ENCODE peak calls at places on chromosomes 4 and X, in seven cellular contexts. P is aorta, I is brain microvascular endothelial cell, L is GM06990, F is tibial artery, W is heart right ventricle, A is cardiac muscle cell. S is an unnamed sample.

GRCh38 chr4:148376151-148376550 is 66.1 kb downstream of the NR3C2 start:
- DNase-seq in W (peak; percentile 59), P (peak; percentile 47), F (no peak), I (peak; percentile 56), A (no peak), L (no peak), S (no peak)

GRCh38 chr4:4913628-4914027 is 54.2 kb downstream of the MSX1 start:
- DNase-seq in I (no peak), L (no peak), F (no peak), W (no peak), P (no peak), A (no peak), S (no peak)

GRCh38 chr4:26141916-26142638 is 178.7 kb upstream of the RBPJ start:
- DNase-seq in A (no peak), I (no peak), P (peak; percentile 75), W (peak; percentile 12), L (no peak), F (peak; percentile 73), S (no peak)

GRCh38 chrX:25011589-25012432 is 4.0 kb downstream of the ARX start:
- DNase-seq in F (no peak), L (no peak), W (no peak), P (no peak), A (no peak), I (no peak), S (no peak)

GRCh38 chr4:118120120-118120760 is 86.0 kb downstream of the NDST3 start:
- DNase-seq in A (no peak), W (no peak), L (no peak), I (no peak), P (no peak), F (no peak), S (no peak)

GRCh38 chrX:150692296-150692695 is 900 bp upstream of the MTMR1 start:
- DNase-seq in P (no peak), W (no peak), L (no peak), I (no peak), A (no peak), F (no peak), S (no peak)

GRCh38 chrX:10254746-10255145 is 98.0 kb downstream of the CLCN4 start:
- DNase-seq in I (no peak), W (no peak), P (no peak), L (no peak), A (no peak), F (no peak), S (no peak)

GRCh38 chrX:123975180-123975579 is 13.7 kb downstream of the STAG2 start:
- DNase-seq in I (no peak), F (no peak), W (no peak), A (no peak), P (no peak), L (no peak), S (no peak)

GRCh38 chr4:30716671-30717207 is 3.4 kb upstream of the PCDH7 start:
- DNase-seq in W (no peak), A (peak; percentile 64), F (no peak), L (peak; percentile 64), P (peak; percentile 38), I (peak; percentile 15), S (no peak)

GRCh38 chr4:102299302-102299701 is 46.0 kb downstream of the SLC39A8 start:
- DNase-seq in L (no peak), W (no peak), P (no peak), A (no peak), F (no peak), I (no peak), S (no peak)

GRCh38 chrX:155023907-155024833 is 1.6 kb upstream of the F8 start:
- DNase-seq in L (no peak), P (no peak), W (no peak), F (no peak), I (no peak), A (no peak), S (no peak)

GRCh38 chrX:72554448-72555140 is 18.0 kb downstream of the HDAC8 start:
- DNase-seq in F (peak; percentile 67), A (peak; percentile 27), W (no peak), L (no peak), I (peak; percentile 29), P (peak; percentile 46), S (no peak)

GRCh38 chrX:43557792-43558191 is 98.3 kb upstream of the MAOA start:
- DNase-seq in I (peak; percentile 49), P (peak; percentile 60), A (peak; percentile 74), W (peak; percentile 29), F (no peak), L (peak; percentile 8), S (no peak)

GRCh38 chr4:8645753-8646124 is 53.2 kb downstream of the CPZ start:
- DNase-seq in A (no peak), I (no peak), F (no peak), L (no peak), P (no peak), W (no peak), S (no peak)

GRCh38 chr4:48633657-48634056 is 143.6 kb downstream of the ZAR1 start:
- DNase-seq in P (no peak), A (no peak), W (no peak), L (no peak), I (no peak), F (no peak), S (no peak)

GRCh38 chrX:31656013-31656412 is 584.2 kb upstream of the FTHL17 start:
- DNase-seq in P (no peak), W (no peak), A (no peak), I (peak; percentile 6), L (no peak), F (no peak), S (no peak)

GRCh38 chr4:26260571-26260970 is 60.2 kb upstream of the RBPJ start:
- DNase-seq in F (no peak), L (no peak), A (no peak), I (no peak), P (no peak), W (no peak), S (no peak)

GRCh38 chrX:10484683-10485247 is 135.6 kb downstream of the MID1 start:
- DNase-seq in W (no peak), L (no peak), I (no peak), P (no peak), A (no peak), F (no peak), S (no peak)

GRCh38 chr4:57163530-57164459 is 53.6 kb upstream of the IGFBP7 start:
- DNase-seq in W (peak; percentile 77), P (peak; percentile 86), L (peak; percentile 76), F (peak; percentile 87), A (peak; percentile 90), I (peak; percentile 84), S (peak; percentile 80)

GRCh38 chr4:146308951-146309350 is 94.6 kb downstream of the REELD1 start:
- DNase-seq in A (no peak), P (no peak), I (no peak), F (no peak), W (no peak), L (no peak), S (no peak)

GRCh38 chrX:44904542-44905115 is 31.6 kb downstream of the KDM6A start:
- DNase-seq in P (no peak), W (no peak), L (no peak), F (no peak), I (no peak), A (no peak), S (no peak)

GRCh38 chr4:145066063-145066501 is 31.9 kb downstream of the ANAPC10 start:
- DNase-seq in F (no peak), L (no peak), W (no peak), I (no peak), A (peak; percentile 11), P (no peak), S (no peak)

GRCh38 chr4:24042094-24042493 is 152.2 kb upstream of the PPARGC1A start:
- DNase-seq in F (no peak), P (no peak), I (peak; percentile 72), A (no peak), L (no peak), W (no peak), S (no peak)

GRCh38 chrX:39755152-39756032 is 342.4 kb downstream of the BCOR start:
- DNase-seq in F (peak; percentile 94), I (peak; percentile 93), A (no peak), P (peak; percentile 92), W (peak; percentile 68), L (no peak), S (peak; percentile 81)

GRCh38 chrX:39983715-39984114 is 114.0 kb downstream of the BCOR start:
- DNase-seq in A (no peak), W (no peak), I (no peak), L (no peak), P (no peak), F (no peak), S (no peak)

GRCh38 chrX:110045988-110046387 is 43.1 kb downstream of the TMEM164 start:
- DNase-seq in L (no peak), F (no peak), I (peak; percentile 5), P (no peak), A (peak; percentile 51), W (no peak), S (no peak)

GRCh38 chrX:100341111-100341510 is 69.0 kb downstream of the PCDH19 start:
- DNase-seq in A (no peak), P (no peak), I (no peak), W (no peak), F (no peak), L (no peak), S (no peak)
- H3K27me3 ChIP-seq in A (no peaks in the 10 kb centered on the region), P (no peaks in the 10 kb centered on the region), I (no peaks in the 10 kb centered on the region), W (peaks cover 29% of the 10 kb centered on the region), F (no peaks in the 10 kb centered on the region), L (no peaks in the 10 kb centered on the region), S (no peaks in the 10 kb centered on the region)

DNA sequence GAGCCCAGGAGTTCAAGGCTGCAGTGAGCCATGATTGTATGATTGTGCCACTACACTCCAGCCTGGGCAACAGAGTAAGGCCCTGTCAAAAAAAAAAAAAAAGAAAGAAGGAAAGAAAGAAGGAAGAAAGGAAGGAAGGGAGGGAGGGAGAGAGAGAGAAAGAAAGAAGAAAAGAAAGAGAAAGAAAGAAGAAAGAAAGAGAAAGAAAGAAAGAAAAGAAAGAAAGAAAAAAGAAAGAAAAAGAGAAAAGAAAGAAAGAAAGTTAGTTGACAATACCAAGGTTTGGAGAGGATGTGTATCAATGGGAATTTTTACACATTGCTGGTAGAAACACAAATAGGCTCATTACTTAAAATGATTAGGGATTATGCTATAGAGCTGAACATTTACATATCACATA is 19.8 kb downstream of the RADX start:
- DNase-seq in W (no peak), P (no peak), F (no peak), A (no peak), L (no peak), I (no peak), S (no peak)
- H3K27me3 ChIP-seq in W (peaks cover 22% of the 10 kb centered on the region), P (no peaks in the 10 kb centered on the region), F (no peaks in the 10 kb centered on the region), A (no peaks in the 10 kb centered on the region), L (no peaks in the 10 kb centered on the region), I (no peaks in the 10 kb centered on the region), S (no peaks in the 10 kb centered on the region)

DNA sequence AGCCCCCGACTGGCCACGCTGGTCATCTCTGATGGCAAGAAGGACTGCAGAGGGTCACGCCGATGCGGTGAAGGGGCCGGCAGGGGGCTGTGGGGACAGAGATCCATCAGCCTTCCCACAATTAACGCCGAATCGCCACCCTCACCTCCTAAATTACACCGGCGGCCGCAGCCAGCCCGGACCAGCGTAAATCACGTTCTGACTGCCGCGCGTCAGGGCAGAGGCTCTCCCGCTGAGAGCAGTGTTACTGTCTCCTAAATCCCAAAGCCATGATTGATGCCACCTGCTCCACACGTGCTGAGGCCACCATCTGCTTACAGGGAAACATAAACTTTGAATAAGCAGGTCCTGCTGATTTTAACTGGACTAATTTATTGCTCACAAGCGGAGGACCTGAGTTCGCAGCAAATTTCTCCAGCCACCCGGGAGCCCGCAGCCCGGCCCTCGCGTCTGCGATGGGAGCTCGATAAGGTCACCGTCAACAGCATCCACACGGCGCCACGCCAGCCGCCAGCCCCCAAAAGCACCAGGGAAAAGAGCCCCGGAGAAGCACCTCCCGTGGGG is 127.3 kb upstream of the NKX1-1 start:
- DNase-seq in A (no peak), P (peak; percentile 28), I (no peak), L (no peak), W (no peak), F (no peak), S (no peak)
- H3K27me3 ChIP-seq in A (peaks cover 11% of the 10 kb centered on the region), P (no peaks in the 10 kb centered on the region), I (peaks cover 6% of the 10 kb centered on the region), L (no peaks in the 10 kb centered on the region), W (peaks cover 46% of the 10 kb centered on the region), F (peaks cover 79% of the 10 kb centered on the region), S (peaks cover 82% of the 10 kb centered on the region)

GRCh38 chr4:133147365-133147821 is 1.7 kb upstream of the PCDH10 start:
- DNase-seq in A (no peak), F (peak; percentile 55), L (no peak), W (no peak), I (peak; percentile 7), P (peak; percentile 50), S (no peak)
- H3K27me3 ChIP-seq in A (peaks cover 47% of the 10 kb centered on the region), F (peaks cover 4% of the 10 kb centered on the region), L (no peaks in the 10 kb centered on the region), W (peaks cover 97% of the 10 kb centered on the region), I (no peaks in the 10 kb centered on the region), P (no peaks in the 10 kb centered on the region), S (peaks cover 75% of the 10 kb centered on the region)

S was measured in suprapubic skin.